ENCODE peak calls at places on chromosomes 2 and 18, in five cellular contexts. B is prostate gland, Z is adrenal gland, P is dermis microvascular lymphatic vessel endothelial cell, J is retinal pigment epithelial cell. I is an unnamed sample.

GRCh38 chr2:61380120-61380881 is 90.6 kb downstream of the USP34 start:
- DNase-seq in B (no peak), Z (no peak), P (no peak), J (no peak), I (no peak)

GRCh38 chr2:238574490-238575271 is 148.0 kb downstream of the ASB1 start:
- DNase-seq in B (no peak), Z (no peak), P (no peak), J (no peak), I (no peak)

GRCh38 chr2:215104226-215104625 is 34.2 kb downstream of the ABCA12 start:
- DNase-seq in B (no peak), Z (no peak), P (no peak), J (no peak), I (no peak)

GRCh38 chr2:102520009-102520408 is 47.0 kb downstream of the SLC9A4 start:
- DNase-seq in B (peak), Z (peak), P (no peak), J (no peak), I (no peak)

GRCh38 chr2:127408004-127408806 is 10.0 kb upstream of the PROC start:
- DNase-seq in B (peak), Z (peak), P (peak), J (peak), I (peak)

GRCh38 chr2:97754690-97755346 is 41.4 kb downstream of the ZAP70 start:
- DNase-seq in B (no peak), Z (no peak), P (no peak), J (no peak), I (no peak)

GRCh38 chr18:25329783-25330182 is 22.2 kb downstream of the ZNF521 start:
- DNase-seq in B (no peak), Z (no peak), P (no peak), J (no peak), I (no peak)

GRCh38 chr2:32723467-32724079 is 95.7 kb downstream of the TTC27 start:
- DNase-seq in B (no peak), Z (no peak), P (no peak), J (no peak), I (no peak)

GRCh38 chr18:22552899-22553460 is 135.3 kb upstream of the CTAGE1 start:
- DNase-seq in B (no peak), Z (no peak), P (no peak), J (no peak), I (no peak)

GRCh38 chr2:108266218-108266617 is 22.5 kb upstream of the SULT1C2 start:
- DNase-seq in B (no peak), Z (no peak), P (no peak), J (no peak), I (no peak)

GRCh38 chr18:46322411-46322891 is 218.3 kb downstream of the HAUS1 start:
- DNase-seq in B (no peak), Z (no peak), P (no peak), J (peak), I (no peak)

GRCh38 chr2:201947287-201947686 is 86.4 kb upstream of the FZD7 start:
- DNase-seq in B (no peak), Z (no peak), P (no peak), J (no peak), I (no peak)

GRCh38 chr2:2823061-2823753 is 492.1 kb upstream of the MYT1L start:
- DNase-seq in B (no peak), Z (no peak), P (no peak), J (no peak), I (no peak)

GRCh38 chr18:27952741-27953140 is 224.2 kb downstream of the CDH2 start:
- DNase-seq in B (no peak), Z (no peak), P (no peak), J (no peak), I (no peak)

GRCh38 chr2:52818958-52819357 is 948.6 kb upstream of the CHAC2 start:
- DNase-seq in B (no peak), Z (no peak), P (no peak), J (no peak), I (no peak)

GRCh38 chr2:240796543-240797499 is 23.2 kb downstream of the KIF1A start:
- DNase-seq in B (no peak), Z (no peak), P (no peak), J (no peak), I (peak)

GRCh38 chr2:45612741-45613140 is 1.7 kb upstream of the SRBD1 start:
- DNase-seq in B (no peak), Z (no peak), P (no peak), J (no peak), I (no peak)

GRCh38 chr2:237475704-237476107 is 11.3 kb upstream of the MLPH start:
- DNase-seq in B (no peak), Z (no peak), P (no peak), J (no peak), I (no peak)

GRCh38 chr2:68931799-68932198 is 20.9 kb downstream of the GKN2 start:
- DNase-seq in B (no peak), Z (no peak), P (no peak), J (peak), I (no peak)

GRCh38 chr18:77967791-77968190 is 718.1 kb downstream of the GALR1 start:
- DNase-seq in B (no peak), Z (no peak), P (no peak), J (no peak), I (no peak)

GRCh38 chr2:108909275-108909823 is 79.7 kb downstream of the EDAR start:
- DNase-seq in B (no peak), Z (no peak), P (no peak), J (no peak), I (no peak)

GRCh38 chr2:6186332-6187100 is 494.3 kb downstream of the SOX11 start:
- DNase-seq in B (no peak), Z (peak), P (no peak), J (peak), I (no peak)

GRCh38 chr2:236684534-236685256 is 115.1 kb downstream of the ACKR3 start:
- DNase-seq in B (no peak), Z (no peak), P (no peak), J (no peak), I (no peak)

GRCh38 chr2:239538357-239539052 is 137.7 kb upstream of the HDAC4 start:
- DNase-seq in B (no peak), Z (no peak), P (no peak), J (no peak), I (no peak)

GRCh38 chr18:23585007-23585871 is 1.1 kb downstream of the NPC1 start:
- DNase-seq in B (peak), Z (peak), P (no peak), J (no peak), I (no peak)

GRCh38 chr2:222480497-222480896 is 56.2 kb downstream of the SGPP2 start:
- DNase-seq in B (no peak), Z (no peak), P (no peak), J (no peak), I (no peak)

GRCh38 chr2:4420032-4420431 is 716.7 kb downstream of the DCDC2C start:
- DNase-seq in B (no peak), Z (no peak), P (no peak), J (no peak), I (no peak)

GRCh38 chr18:25102657-25103056 is 249.3 kb downstream of the ZNF521 start:
- DNase-seq in B (no peak), Z (no peak), P (no peak), J (no peak), I (no peak)

GRCh38 chr2:2107627-2108026 is 223.4 kb downstream of the MYT1L start:
- DNase-seq in B (no peak), Z (no peak), P (no peak), J (no peak), I (no peak)

GRCh38 chr2:225100856-225101294 is 58.6 kb upstream of the DOCK10 start:
- DNase-seq in B (no peak), Z (no peak), P (no peak), J (peak), I (no peak)

GRCh38 chr2:695111-695510 is 17.9 kb upstream of the TMEM18 start:
- DNase-seq in B (no peak), Z (peak), P (no peak), J (no peak), I (peak)

I was measured in left ventricle myocardium superior.